ENCODE peak calls at places on chromosomes 12 and 14, in nine cellular contexts. One of them, this sample, is unnamed.

GRCh38 chr14:31388687-31389413 is 31.5 kb downstream of the HEATR5A start:
- DNase-seq in GM23338: no peak
- DNase-seq in astrocyte of the spinal cord: no peak
- DNase-seq in glutamatergic neuron: no peak
- DNase-seq in mesothelial cell of epicardium: no peak
- DNase-seq in fibroblast of lung: no peak
- DNase-seq in GM12878: no peak
- DNase-seq in endothelial cell: no peak
- DNase-seq in thoracic aorta: no peak
- DNase-seq in this sample: no peak

GRCh38 chr12:18139989-18140596 is 50.1 kb upstream of the RERGL start:
- DNase-seq in GM12878: no peak
- DNase-seq in fibroblast of lung: peak
- DNase-seq in glutamatergic neuron: no peak
- DNase-seq in thoracic aorta: no peak
- DNase-seq in astrocyte of the spinal cord: peak
- DNase-seq in GM23338: peak
- DNase-seq in mesothelial cell of epicardium: no peak
- DNase-seq in endothelial cell: no peak
- DNase-seq in this sample: no peak

GRCh38 chr14:73427516-73428264 is 30.7 kb downstream of the NUMB start:
- DNase-seq in glutamatergic neuron: no peak
- DNase-seq in endothelial cell: no peak
- DNase-seq in fibroblast of lung: peak
- DNase-seq in astrocyte of the spinal cord: no peak
- DNase-seq in mesothelial cell of epicardium: no peak
- DNase-seq in GM12878: no peak
- DNase-seq in GM23338: no peak
- DNase-seq in thoracic aorta: no peak
- DNase-seq in this sample: no peak

GRCh38 chr12:96078281-96078761 is 42.9 kb upstream of the LTA4H start:
- DNase-seq in GM23338: no peak
- DNase-seq in astrocyte of the spinal cord: no peak
- DNase-seq in endothelial cell: no peak
- DNase-seq in thoracic aorta: no peak
- DNase-seq in mesothelial cell of epicardium: no peak
- DNase-seq in fibroblast of lung: peak
- DNase-seq in GM12878: no peak
- DNase-seq in glutamatergic neuron: no peak
- DNase-seq in this sample: no peak

GRCh38 chr14:65255029-65255545 is 152.8 kb upstream of the MAX start:
- DNase-seq in GM23338: no peak
- DNase-seq in GM12878: no peak
- DNase-seq in astrocyte of the spinal cord: peak
- DNase-seq in glutamatergic neuron: no peak
- DNase-seq in fibroblast of lung: peak
- DNase-seq in mesothelial cell of epicardium: no peak
- DNase-seq in thoracic aorta: no peak
- DNase-seq in endothelial cell: no peak
- DNase-seq in this sample: no peak

GRCh38 chr12:26156201-26156871 is 31.5 kb upstream of the BHLHE41 start:
- DNase-seq in endothelial cell: no peak
- DNase-seq in thoracic aorta: no peak
- DNase-seq in glutamatergic neuron: no peak
- DNase-seq in GM12878: peak
- DNase-seq in fibroblast of lung: peak
- DNase-seq in GM23338: no peak
- DNase-seq in mesothelial cell of epicardium: no peak
- DNase-seq in astrocyte of the spinal cord: no peak
- DNase-seq in this sample: no peak

GRCh38 chr12:123085730-123086487 is 65.0 kb downstream of the PITPNM2 start:
- DNase-seq in mesothelial cell of epicardium: no peak
- DNase-seq in GM23338: no peak
- DNase-seq in fibroblast of lung: peak
- DNase-seq in astrocyte of the spinal cord: peak
- DNase-seq in endothelial cell: no peak
- DNase-seq in thoracic aorta: peak
- DNase-seq in glutamatergic neuron: no peak
- DNase-seq in GM12878: no peak
- DNase-seq in this sample: no peak

GRCh38 chr12:131711551-131712205 is 788 bp downstream of the SFSWAP start:
- DNase-seq in mesothelial cell of epicardium: no peak
- DNase-seq in fibroblast of lung: no peak
- DNase-seq in endothelial cell: peak
- DNase-seq in GM12878: no peak
- DNase-seq in thoracic aorta: no peak
- DNase-seq in astrocyte of the spinal cord: no peak
- DNase-seq in GM23338: peak
- DNase-seq in glutamatergic neuron: no peak
- DNase-seq in this sample: no peak

GRCh38 chr12:87779016-87779415 is 250.2 kb downstream of the C12orf50 start:
- DNase-seq in glutamatergic neuron: no peak
- DNase-seq in endothelial cell: no peak
- DNase-seq in thoracic aorta: no peak
- DNase-seq in astrocyte of the spinal cord: peak
- DNase-seq in GM12878: no peak
- DNase-seq in mesothelial cell of epicardium: no peak
- DNase-seq in fibroblast of lung: peak
- DNase-seq in GM23338: no peak
- DNase-seq in this sample: no peak

GRCh38 chr12:125185740-125186470 is 120.7 kb downstream of the AACS start:
- DNase-seq in fibroblast of lung: peak
- DNase-seq in GM23338: peak
- DNase-seq in endothelial cell: peak
- DNase-seq in GM12878: no peak
- DNase-seq in astrocyte of the spinal cord: peak
- DNase-seq in mesothelial cell of epicardium: peak
- DNase-seq in thoracic aorta: no peak
- DNase-seq in glutamatergic neuron: peak
- DNase-seq in this sample: no peak
- TF ChIP-seq CTCF in fibroblast of lung: peak
- TF ChIP-seq CTCF in GM23338: peak
- TF ChIP-seq CTCF in endothelial cell: peak
- TF ChIP-seq CTCF in GM12878: no peak
- TF ChIP-seq CTCF in astrocyte of the spinal cord: peak
- TF ChIP-seq CTCF in mesothelial cell of epicardium: peak
- TF ChIP-seq CTCF in thoracic aorta: no peak
- TF ChIP-seq CTCF in glutamatergic neuron: peak
- TF ChIP-seq CTCF in this sample: no peak

DNA sequence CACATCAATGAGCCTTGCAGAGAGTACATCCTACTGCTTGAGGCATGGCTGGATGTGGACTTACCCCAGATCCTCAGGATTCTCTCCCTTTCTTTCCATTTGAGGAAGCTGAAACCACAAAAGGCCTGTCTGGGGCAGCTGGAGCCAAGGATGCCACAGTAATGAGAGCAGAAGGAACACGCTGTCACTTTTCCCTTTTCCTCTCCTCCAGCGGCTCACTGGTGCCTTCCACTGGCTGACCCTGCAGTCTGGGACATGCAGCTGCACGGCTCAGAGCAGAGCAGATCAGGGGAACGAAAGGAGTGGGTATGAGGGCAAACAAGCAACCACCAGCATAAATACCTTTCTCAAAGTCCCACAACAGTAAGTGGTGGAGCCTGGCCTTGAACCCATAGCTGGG is 78.2 kb downstream of the GAS2L3 start:
- DNase-seq in endothelial cell: no peak
- DNase-seq in thoracic aorta: no peak
- DNase-seq in GM12878: no peak
- DNase-seq in GM23338: no peak
- DNase-seq in glutamatergic neuron: no peak
- DNase-seq in astrocyte of the spinal cord: no peak
- DNase-seq in mesothelial cell of epicardium: no peak
- DNase-seq in fibroblast of lung: peak
- DNase-seq in this sample: no peak
- TF ChIP-seq CTCF in endothelial cell: no peak
- TF ChIP-seq CTCF in thoracic aorta: no peak
- TF ChIP-seq CTCF in GM12878: no peak
- TF ChIP-seq CTCF in GM23338: peak
- TF ChIP-seq CTCF in glutamatergic neuron: no peak
- TF ChIP-seq CTCF in astrocyte of the spinal cord: no peak
- TF ChIP-seq CTCF in mesothelial cell of epicardium: no peak
- TF ChIP-seq CTCF in fibroblast of lung: no peak
- TF ChIP-seq CTCF in this sample: no peak

GRCh38 chr12:69415471-69416275 is 54.5 kb upstream of the FRS2 start:
- DNase-seq in fibroblast of lung: peak
- DNase-seq in GM23338: peak
- DNase-seq in mesothelial cell of epicardium: peak
- DNase-seq in thoracic aorta: no peak
- DNase-seq in astrocyte of the spinal cord: peak
- DNase-seq in GM12878: no peak
- DNase-seq in glutamatergic neuron: peak
- DNase-seq in endothelial cell: peak
- DNase-seq in this sample: peak
- TF ChIP-seq CTCF in fibroblast of lung: peak
- TF ChIP-seq CTCF in GM23338: peak
- TF ChIP-seq CTCF in mesothelial cell of epicardium: peak
- TF ChIP-seq CTCF in thoracic aorta: peak
- TF ChIP-seq CTCF in astrocyte of the spinal cord: peak
- TF ChIP-seq CTCF in GM12878: peak
- TF ChIP-seq CTCF in glutamatergic neuron: peak
- TF ChIP-seq CTCF in endothelial cell: peak
- TF ChIP-seq CTCF in this sample: no peak

GRCh38 chr14:94598816-94599655 is 13.2 kb upstream of the SERPINA3 start:
- DNase-seq in glutamatergic neuron: no peak
- DNase-seq in mesothelial cell of epicardium: no peak
- DNase-seq in thoracic aorta: peak
- DNase-seq in endothelial cell: no peak
- DNase-seq in astrocyte of the spinal cord: peak
- DNase-seq in fibroblast of lung: peak
- DNase-seq in GM23338: peak
- DNase-seq in GM12878: no peak
- DNase-seq in this sample: peak
- TF ChIP-seq CTCF in glutamatergic neuron: no peak
- TF ChIP-seq CTCF in mesothelial cell of epicardium: no peak
- TF ChIP-seq CTCF in thoracic aorta: no peak
- TF ChIP-seq CTCF in endothelial cell: no peak
- TF ChIP-seq CTCF in astrocyte of the spinal cord: peak
- TF ChIP-seq CTCF in fibroblast of lung: no peak
- TF ChIP-seq CTCF in GM23338: no peak
- TF ChIP-seq CTCF in GM12878: no peak
- TF ChIP-seq CTCF in this sample: no peak

This sample was measured in omental fat pad.